ENCODE peak calls at places on chromosome 17, in seven cellular contexts. A, N, Z, B, G, E and D are unnamed samples.

GRCh38 chr17:50507871-50508572 is at the start of gene MYCBPAP:
- DNase-seq in Z (peak; percentile 81), E (no peak), N (peak; percentile 86), A (peak; percentile 70), B (peak; percentile 72), G (no peak), D (peak; percentile 72)

GRCh38 chr17:42288985-42289862 is 926 bp downstream of the STAT5A start:
- DNase-seq in E (no peak), B (no peak), G (no peak), Z (no peak), A (no peak), N (peak; percentile 28), D (no peak)

GRCh38 chr17:55601874-55602364 is 90.7 kb upstream of the SMIM36 start:
- DNase-seq in Z (peak; percentile 40), N (no peak), G (no peak), E (peak; percentile 27), B (peak; percentile 75), A (peak; percentile 14), D (no peak)

GRCh38 chr17:21240375-21241055 is 12.7 kb downstream of the NATD1 start:
- DNase-seq in N (no peak), G (no peak), Z (no peak), E (no peak), B (no peak), A (no peak), D (no peak)

GRCh38 chr17:55463600-55463999 is 42.0 kb upstream of the MMD start:
- DNase-seq in G (no peak), N (no peak), B (no peak), Z (no peak), E (no peak), A (no peak), D (no peak)

GRCh38 chr17:81097943-81098308 is 63.0 kb downstream of the BAIAP2 start:
- DNase-seq in E (peak; percentile 61), G (no peak), B (no peak), Z (peak; percentile 59), N (peak; percentile 46), A (no peak), D (no peak)

GRCh38 chr17:39678340-39679116 is 9.3 kb downstream of the PGAP3 start:
- DNase-seq in B (no peak), N (no peak), A (no peak), E (no peak), G (no peak), Z (no peak), D (no peak)

GRCh38 chr17:39625198-39625769 is 1.5 kb upstream of the PPP1R1B start:
- DNase-seq in G (no peak), E (no peak), A (no peak), B (no peak), N (no peak), Z (no peak), D (no peak)

GRCh38 chr17:63950940-63951907 is 19.1 kb upstream of the CD79B start:
- DNase-seq in N (no peak), B (no peak), G (peak; percentile 72), E (peak; percentile 39), A (no peak), Z (peak; percentile 74), D (no peak)

GRCh38 chr17:5775098-5775497 is 190.8 kb upstream of the NLRP1 start:
- DNase-seq in G (no peak), N (no peak), E (no peak), Z (no peak), B (no peak), A (no peak), D (no peak)

GRCh38 chr17:46732754-46733398 is 85.6 kb downstream of the WNT3 start:
- DNase-seq in N (no peak), G (no peak), A (peak; percentile 51), Z (no peak), B (no peak), E (no peak), D (no peak)

GRCh38 chr17:7095642-7096041 is 15.6 kb upstream of the CLEC10A start:
- DNase-seq in B (no peak), A (no peak), N (no peak), G (no peak), E (no peak), Z (no peak), D (no peak)

GRCh38 chr17:6110592-6110991 is 40.4 kb downstream of the WSCD1 start:
- DNase-seq in Z (no peak), E (peak; percentile 37), N (no peak), G (no peak), B (no peak), A (no peak), D (no peak)

GRCh38 chr17:21689604-21690003 is 2.7 kb upstream of the KCNJ18 start:
- DNase-seq in A (no peak), G (no peak), E (peak; percentile 61), N (peak; percentile 68), B (peak; percentile 87), Z (peak; percentile 21), D (no peak)

GRCh38 chr17:11996722-11997146 is 541 bp downstream of the ZNF18 start:
- DNase-seq in Z (peak; percentile 59), A (no peak), N (no peak), B (peak; percentile 32), G (peak; percentile 46), E (peak; percentile 54), D (no peak)

GRCh38 chr17:82933911-82934310 is 94.1 kb upstream of the ZNF750 start:
- DNase-seq in Z (no peak), B (no peak), A (no peak), G (no peak), N (peak; percentile 4), E (no peak), D (no peak)

GRCh38 chr17:10316986-10317834 is 55.6 kb downstream of the MYH13 start:
- DNase-seq in G (peak; percentile 48), E (no peak), Z (peak; percentile 50), B (peak; percentile 53), A (peak; percentile 50), N (peak; percentile 67), D (peak; percentile 49)

DNA sequence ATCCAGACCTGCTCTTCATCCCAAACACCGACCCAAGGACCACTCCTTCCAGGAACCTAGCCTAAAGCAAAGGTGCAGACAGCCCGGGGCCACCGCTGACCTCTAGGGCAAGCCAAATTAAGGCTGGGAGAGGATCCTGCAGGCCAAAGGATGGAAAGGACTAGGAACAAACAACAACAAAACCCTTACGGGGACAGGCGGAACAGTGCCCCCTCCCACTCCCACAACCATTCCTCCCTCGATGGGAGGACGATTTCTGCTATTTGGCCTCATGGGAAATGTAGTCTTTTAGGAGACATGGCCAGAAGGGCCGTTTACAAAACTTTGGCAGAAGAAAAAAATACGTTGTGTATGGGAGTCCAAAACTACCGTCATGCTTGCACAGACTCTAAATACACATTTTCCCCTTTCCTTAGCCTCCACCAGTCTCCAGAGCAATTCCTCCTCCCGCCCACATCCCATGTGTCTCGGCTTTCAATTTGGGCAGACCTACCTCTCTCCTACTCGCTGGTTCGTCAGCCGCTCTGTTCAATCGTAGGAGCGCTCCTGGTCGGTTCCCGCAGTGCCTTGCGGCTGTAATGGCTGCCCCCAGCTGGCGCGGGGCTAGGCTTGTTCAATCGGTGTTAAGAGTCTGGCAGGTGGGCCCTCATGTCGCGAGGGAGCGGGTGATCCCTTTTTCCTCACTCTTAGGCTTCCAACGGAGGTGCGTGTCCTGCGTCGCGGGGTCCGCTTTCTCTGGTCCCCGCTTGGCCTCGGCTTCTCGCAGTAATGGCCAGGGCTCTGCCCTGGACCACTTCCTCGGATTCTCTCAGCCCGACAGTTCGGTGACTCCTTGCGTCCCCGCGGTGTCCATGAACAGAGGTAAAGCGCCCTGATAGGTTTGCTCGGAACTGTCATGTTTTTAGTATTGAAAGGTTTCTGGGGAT is at the start of gene ERAL1:
- DNase-seq in A (peak; percentile 72), N (peak; percentile 86), G (peak; percentile 87), E (peak; percentile 85), Z (peak; percentile 98), B (peak; percentile 87), D (peak; percentile 82)
- TF ChIP-seq CTCF in A (no peak), N (no peak), G (no peak), E (no peak), Z (no peak), B (no peak), D (no peak)

GRCh38 chr17:70808596-70808995 is 639.3 kb downstream of the KCNJ2 start:
- DNase-seq in A (no peak), N (no peak), Z (peak; percentile 3), E (peak; percentile 8), G (no peak), B (no peak), D (no peak)
- TF ChIP-seq CTCF in A (peak; percentile 47), N (no peak), Z (no peak), E (peak; percentile 59), G (peak; percentile 81), B (peak; percentile 27), D (no peak)

GRCh38 chr17:17493249-17493985 is 2.8 kb downstream of the RASD1 start:
- DNase-seq in E (no peak), Z (no peak), G (peak; percentile 75), N (no peak), A (no peak), B (no peak), D (no peak)

GRCh38 chr17:17495448-17496188 is 577 bp downstream of the RASD1 start:
- DNase-seq in N (peak; percentile 24), Z (no peak), G (no peak), E (no peak), A (peak; percentile 22), B (peak; percentile 27), D (no peak)

GRCh38 chr17:17496189-17497064 is at the start of gene RASD1:
- DNase-seq in G (peak; percentile 83), E (peak; percentile 81), A (peak; percentile 77), B (peak; percentile 84), Z (peak; percentile 88), N (peak; percentile 93), D (peak; percentile 72)

GRCh38 chr17:17493986-17494466 is 2.2 kb downstream of the RASD1 start:
- DNase-seq in N (no peak), B (no peak), Z (no peak), A (no peak), E (no peak), G (no peak), D (no peak)

DNA sequence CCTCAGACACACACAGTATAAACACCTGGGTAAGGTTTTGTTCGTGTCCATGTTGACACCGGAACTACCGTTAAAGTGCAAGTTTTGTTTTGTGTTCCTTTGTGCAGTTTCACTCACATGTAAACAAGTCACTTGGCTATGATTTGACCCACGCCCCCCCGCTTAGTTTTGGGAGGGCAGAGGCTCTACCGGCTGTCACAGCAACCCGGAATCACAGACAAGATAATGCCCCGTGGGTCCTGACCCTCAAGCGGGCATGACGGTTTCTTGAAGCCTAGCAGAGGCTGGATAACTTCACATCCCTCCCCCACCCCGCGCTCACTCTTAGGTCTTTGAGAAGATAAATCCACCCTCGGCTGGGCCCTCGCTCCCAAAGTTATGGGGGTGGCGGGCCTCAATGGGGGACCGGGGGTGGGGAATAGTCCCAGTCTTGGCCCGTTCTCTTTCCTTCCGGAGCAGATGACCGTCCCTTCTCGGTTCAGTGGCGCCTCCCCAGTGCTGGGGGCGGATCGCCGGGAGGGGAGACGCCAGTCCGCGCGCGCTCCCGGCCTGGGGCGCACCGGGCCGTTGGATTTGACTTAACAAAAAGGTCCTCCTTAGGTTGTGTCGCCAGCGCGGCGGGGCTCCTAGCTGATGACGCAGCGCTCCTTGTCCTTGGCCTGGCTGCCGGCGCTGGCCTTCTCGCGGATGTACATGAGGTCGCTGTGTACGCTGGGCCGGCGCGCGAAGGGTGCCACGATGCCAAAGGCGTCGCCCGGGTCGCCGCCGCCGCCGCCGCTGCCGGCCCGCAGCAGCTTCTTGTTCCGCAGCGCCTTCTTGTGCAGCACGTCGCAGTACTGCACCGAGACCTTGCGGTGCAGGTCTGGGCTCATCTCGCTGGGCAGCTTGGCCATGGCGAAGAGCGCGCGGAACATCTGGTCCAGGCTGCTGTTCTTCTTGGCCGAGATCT is 1.4 kb downstream of the RASD1 start:
- DNase-seq in E (no peak), N (peak; percentile 72), B (peak; percentile 45), A (peak; percentile 56), Z (no peak), G (peak; percentile 56), D (no peak)
- TF ChIP-seq CTCF in E (no peak), N (no peak), B (no peak), A (no peak), Z (no peak), G (no peak), D (no peak)

GRCh38 chr17:34869636-34870035 is 91.6 kb downstream of the CCT6B start:
- DNase-seq in N (no peak), G (no peak), B (no peak), Z (no peak), A (no peak), E (no peak), D (no peak)
- TF ChIP-seq CTCF in N (no peak), G (no peak), B (no peak), Z (no peak), A (no peak), E (no peak), D (no peak)